ENCODE peak calls at places on chromosome 21, in eight cellular contexts. B is psoas muscle, D is breast epithelium, G is OCI-LY7, I is stomach, M is GM23338, Y is retinal pigment epithelial cell, V is fibroblast of mammary gland. S is an unnamed sample.

GRCh38 chr21:39715804-39716397 is 29.1 kb upstream of the IGSF5 start:
- DNase-seq in V (peak), D (peak), Y (peak), I (peak), B (no peak), M (peak), G (peak), S (no peak)

GRCh38 chr21:43712268-43712942 is 6.5 kb upstream of the PDXK start:
- DNase-seq in G (no peak), B (peak), D (peak), M (no peak), I (peak), Y (no peak), V (no peak), S (peak)

GRCh38 chr21:45334591-45335081 is 46.9 kb upstream of the POFUT2 start:
- DNase-seq in Y (no peak), I (no peak), G (no peak), D (no peak), M (no peak), V (no peak), B (no peak), S (no peak)

GRCh38 chr21:23977971-23978370 is 1629.3 kb downstream of the MRPL39 start:
- DNase-seq in M (no peak), G (no peak), Y (no peak), D (no peak), V (no peak), I (no peak), B (no peak), S (no peak)

GRCh38 chr21:32370971-32371766 is 21.6 kb downstream of the URB1 start:
- DNase-seq in Y (no peak), D (no peak), I (no peak), V (peak), G (no peak), M (no peak), B (no peak), S (no peak)

GRCh38 chr21:45952974-45953373 is 28.6 kb upstream of the COL6A1 start:
- DNase-seq in B (no peak), G (no peak), Y (no peak), D (no peak), V (no peak), I (no peak), M (no peak), S (no peak)

GRCh38 chr21:43366656-43367055 is 60.3 kb downstream of the SIK1 start:
- DNase-seq in G (no peak), M (no peak), D (no peak), V (no peak), Y (no peak), I (no peak), B (no peak), S (no peak)

GRCh38 chr21:38159355-38159754 is 97.4 kb upstream of the KCNJ15 start:
- DNase-seq in B (no peak), V (peak), D (peak), Y (peak), G (peak), M (peak), I (peak), S (peak)

GRCh38 chr21:16534408-16535099 is 804.8 kb downstream of the USP25 start:
- DNase-seq in B (peak), Y (no peak), I (peak), M (no peak), V (peak), D (peak), G (no peak), S (peak)

GRCh38 chr21:14875704-14876364 is 189.0 kb downstream of the NRIP1 start:
- DNase-seq in D (no peak), Y (no peak), B (no peak), V (no peak), G (no peak), I (no peak), M (no peak), S (peak)

GRCh38 chr21:44498280-44498964 is 41.6 kb downstream of the KRTAP10-1 start:
- DNase-seq in Y (no peak), V (no peak), B (no peak), G (no peak), M (no peak), D (no peak), I (no peak), S (no peak)

GRCh38 chr21:25837545-25838263 is 102.9 kb downstream of the GABPA start:
- DNase-seq in D (no peak), B (no peak), I (no peak), Y (peak), G (no peak), M (no peak), V (peak), S (no peak)

GRCh38 chr21:20997633-20998455 is at the start of gene NCAM2:
- DNase-seq in I (peak), M (peak), V (peak), G (no peak), B (peak), D (peak), Y (peak), S (no peak)

GRCh38 chr21:16708431-16708830 is 804.4 kb upstream of the CXADR start:
- DNase-seq in G (no peak), I (no peak), B (no peak), M (no peak), D (no peak), V (peak), Y (no peak), S (no peak)

GRCh38 chr21:42118901-42119300 is 47.8 kb downstream of the UMODL1 start:
- DNase-seq in I (no peak), V (peak), M (no peak), G (peak), D (no peak), B (peak), Y (no peak), S (no peak)

GRCh38 chr21:39079617-39080016 is 103.6 kb downstream of the PSMG1 start:
- DNase-seq in M (no peak), V (peak), B (peak), Y (no peak), G (no peak), I (peak), D (peak), S (no peak)

GRCh38 chr21:45480701-45481500 is 61.3 kb downstream of the SLC19A1 start:
- DNase-seq in M (no peak), Y (no peak), G (no peak), V (no peak), D (no peak), I (no peak), B (peak), S (no peak)

GRCh38 chr21:45971487-45972352 is 9.8 kb upstream of the COL6A1 start:
- DNase-seq in D (no peak), G (no peak), Y (no peak), B (peak), V (peak), M (peak), I (no peak), S (no peak)

GRCh38 chr21:46078322-46078981 is 19.5 kb upstream of the COL6A2 start:
- DNase-seq in B (peak), V (peak), G (no peak), I (peak), M (no peak), D (peak), Y (no peak), S (no peak)

GRCh38 chr21:46048926-46049889 is 48.7 kb upstream of the COL6A2 start:
- DNase-seq in Y (no peak), D (peak), I (peak), V (peak), B (peak), G (no peak), M (peak), S (no peak)

GRCh38 chr21:45102391-45102932 is 28.1 kb downstream of the ADARB1 start:
- DNase-seq in Y (peak), D (no peak), M (peak), G (peak), I (peak), V (peak), B (no peak), S (no peak)

GRCh38 chr21:44024895-44025353 is 12.8 kb downstream of the TRAPPC10 start:
- DNase-seq in D (peak), M (peak), V (peak), Y (no peak), B (peak), G (no peak), I (no peak), S (no peak)

GRCh38 chr21:20739421-20739820 is 258.8 kb upstream of the NCAM2 start:
- DNase-seq in V (no peak), B (no peak), M (peak), G (no peak), D (no peak), I (no peak), Y (no peak), S (no peak)

GRCh38 chr21:23804866-23805265 is 1802.4 kb downstream of the MRPL39 start:
- DNase-seq in B (no peak), Y (no peak), M (no peak), I (no peak), G (no peak), V (no peak), D (no peak), S (no peak)

GRCh38 chr21:16125274-16125673 is 395.5 kb downstream of the USP25 start:
- DNase-seq in D (no peak), B (no peak), V (peak), M (no peak), G (no peak), I (no peak), Y (no peak), S (no peak)

GRCh38 chr21:41564871-41565281 is 56.9 kb upstream of the TMPRSS2 start:
- DNase-seq in B (no peak), V (peak), G (no peak), Y (no peak), M (no peak), D (no peak), I (peak), S (no peak)

GRCh38 chr21:46210378-46211136 is 18.0 kb downstream of the LSS start:
- DNase-seq in M (peak), Y (no peak), V (no peak), B (no peak), D (no peak), G (no peak), I (no peak), S (no peak)

GRCh38 chr21:31136891-31137290 is 98.6 kb upstream of the KRTAP19-8 start:
- DNase-seq in D (no peak), B (no peak), I (no peak), V (peak), M (no peak), Y (no peak), G (no peak), S (no peak)

GRCh38 chr21:31135536-31136184 is 97.4 kb upstream of the KRTAP19-8 start:
- DNase-seq in Y (no peak), I (no peak), B (no peak), D (no peak), M (no peak), G (no peak), V (no peak), S (no peak)

GRCh38 chr21:31132574-31133242 is 94.4 kb upstream of the KRTAP19-8 start:
- DNase-seq in V (peak), D (no peak), Y (no peak), B (no peak), M (no peak), I (no peak), G (no peak), S (no peak)

GRCh38 chr21:31130821-31131220 is 92.5 kb upstream of the KRTAP19-8 start:
- DNase-seq in M (no peak), Y (no peak), I (no peak), G (no peak), V (no peak), D (no peak), B (no peak), S (no peak)

DNA sequence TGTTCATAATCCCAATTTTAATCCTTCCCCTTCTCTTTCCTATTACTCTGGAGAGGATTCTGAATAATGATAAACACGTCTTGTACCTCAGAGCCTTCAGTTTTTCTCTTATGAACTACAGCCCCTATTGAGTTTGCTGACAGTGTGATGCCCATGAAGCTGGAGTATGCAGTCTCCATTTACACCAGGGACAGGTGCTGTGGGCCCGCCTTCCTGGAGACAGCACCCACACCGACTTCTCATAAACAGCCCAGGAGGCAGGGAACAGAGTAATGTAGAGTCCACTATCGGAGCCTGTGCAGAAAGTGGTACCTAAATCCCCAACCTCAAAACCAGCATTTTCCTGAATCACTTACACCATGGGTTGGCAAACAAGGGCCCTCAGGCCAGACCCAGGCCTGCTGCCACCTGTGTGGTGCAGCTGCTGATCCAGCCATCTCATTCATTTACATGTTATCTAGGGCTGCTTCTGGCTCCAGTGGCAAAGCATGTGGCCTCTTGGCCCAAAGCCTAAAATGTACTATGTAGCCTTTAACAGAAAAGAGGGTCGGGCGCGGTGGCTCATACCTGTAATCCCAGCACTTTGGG is 95.1 kb upstream of the KRTAP19-8 start:
- DNase-seq in Y (no peak), B (no peak), M (no peak), D (no peak), G (no peak), I (no peak), V (no peak), S (no peak)
- H3K4me3 ChIP-seq in Y (no peak), B (no peak), M (no peak), D (no peak), G (no peak), I (no peak), V (no peak), S (no peak)

DNA sequence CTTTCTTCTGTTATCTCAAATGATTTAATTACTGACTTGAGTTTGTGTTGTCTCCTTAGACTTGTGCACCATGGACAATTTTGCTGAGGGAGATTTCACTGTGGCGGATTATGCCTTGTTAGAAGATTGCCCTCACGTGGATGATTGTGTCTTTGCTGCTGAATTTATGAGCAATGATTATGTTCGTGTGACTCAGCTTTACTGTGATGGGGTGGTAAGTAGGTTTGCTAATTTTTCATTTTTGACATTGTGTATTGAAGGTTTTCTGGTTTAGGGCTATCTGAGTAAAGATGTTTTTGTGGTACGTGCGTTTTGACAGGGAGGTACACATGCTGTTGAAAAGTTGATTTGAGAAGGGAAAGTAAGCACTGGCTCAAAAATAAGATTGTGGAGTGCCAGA is 14.1 kb downstream of the TTC3 start:
- DNase-seq in Y (peak), V (peak), G (no peak), B (no peak), D (no peak), I (no peak), M (peak), S (no peak)
- TF ChIP-seq CTCF in Y (peak), V (peak), G (peak), B (peak), D (no peak), I (no peak), M (peak), S (peak)

GRCh38 chr21:36323032-36323431 is 3.0 kb downstream of the MORC3 start:
- DNase-seq in M (no peak), G (no peak), B (no peak), D (no peak), V (peak), Y (no peak), I (no peak), S (no peak)
- H3K4me3 ChIP-seq in M (no peak), G (peak), B (no peak), D (no peak), V (no peak), Y (no peak), I (no peak), S (no peak)

GRCh38 chr21:28871388-28872015 is 121.2 kb downstream of the LTN1 start:
- DNase-seq in B (no peak), D (no peak), M (no peak), V (peak), I (no peak), Y (no peak), G (no peak), S (no peak)

GRCh38 chr21:28875078-28875477 is 117.6 kb downstream of the LTN1 start:
- DNase-seq in V (no peak), I (no peak), D (no peak), M (no peak), B (no peak), G (no peak), Y (no peak), S (no peak)

GRCh38 chr21:28872218-28872617 is 120.5 kb downstream of the LTN1 start:
- DNase-seq in V (peak), Y (no peak), B (no peak), D (no peak), I (no peak), G (no peak), M (no peak), S (no peak)

GRCh38 chr21:28882345-28882744 is 110.3 kb downstream of the LTN1 start:
- DNase-seq in B (no peak), G (no peak), V (no peak), I (no peak), Y (no peak), D (no peak), M (no peak), S (no peak)

DNA sequence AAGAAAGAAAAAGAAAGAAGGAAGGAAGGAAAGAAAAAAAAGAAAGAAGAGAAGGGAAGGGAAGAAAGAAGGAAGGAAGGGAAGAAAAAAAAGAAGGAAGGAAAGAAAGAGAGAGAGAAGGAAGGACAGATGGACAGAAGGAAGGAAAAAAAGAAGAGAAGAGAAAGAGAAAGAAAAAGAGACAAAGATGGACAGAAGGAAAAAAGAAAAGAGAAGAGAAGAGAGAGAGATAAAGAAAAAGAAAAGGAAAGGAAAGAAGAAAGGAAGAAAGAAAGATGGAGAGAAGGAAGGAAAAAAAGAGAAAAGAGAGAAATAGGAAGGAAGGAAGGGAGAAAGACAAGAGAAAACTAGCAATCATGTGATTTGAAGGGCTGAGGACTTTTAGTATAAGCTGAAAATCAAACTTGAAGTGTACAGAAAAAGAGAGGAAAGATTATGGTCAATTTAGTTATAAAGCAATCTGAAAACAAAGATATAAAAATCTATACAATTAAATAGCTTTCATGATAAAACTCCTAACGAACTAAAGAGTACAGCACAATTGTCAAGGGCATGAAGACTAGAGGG is 115.3 kb downstream of the LTN1 start:
- DNase-seq in B (no peak), D (no peak), Y (no peak), I (no peak), V (no peak), M (no peak), G (no peak), S (no peak)
- TF ChIP-seq CTCF in B (no peak), D (no peak), Y (no peak), I (no peak), V (no peak), M (no peak), G (no peak), S (no peak)

GRCh38 chr21:34883501-34884271 is 165.4 kb downstream of the RUNX1 start:
- DNase-seq in V (no peak), D (no peak), B (no peak), Y (no peak), M (no peak), I (no peak), G (no peak), S (no peak)
- H3K4me3 ChIP-seq in V (peak), D (peak), B (peak), Y (peak), M (no peak), I (peak), G (no peak), S (peak)

DNA sequence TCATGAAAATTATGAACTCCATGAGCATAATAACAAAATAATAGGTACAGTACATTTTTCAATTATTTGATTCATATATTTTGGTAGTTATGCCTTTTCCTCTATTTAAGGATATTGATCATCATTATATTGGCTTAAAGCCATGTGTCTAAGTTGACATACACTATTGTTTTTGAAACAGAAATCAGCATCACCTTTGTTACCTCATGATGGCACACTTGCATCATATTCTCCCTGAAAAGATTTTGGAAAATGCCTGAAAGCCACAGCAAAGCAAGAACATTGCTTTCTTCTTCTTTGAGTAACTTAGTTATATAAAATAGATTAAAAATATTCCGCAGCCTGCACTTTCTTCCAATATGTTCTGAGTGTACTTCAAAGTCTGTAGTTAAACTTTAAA is 33.3 kb downstream of the TMPRSS15 start:
- DNase-seq in D (no peak), Y (no peak), B (no peak), M (no peak), V (no peak), G (peak), I (no peak), S (no peak)
- TF ChIP-seq CTCF in D (no peak), Y (no peak), B (no peak), M (peak), V (no peak), G (peak), I (no peak), S (no peak)

S was measured in epithelial cell of proximal tubule.